ENCODE peak calls at places on chromosomes 16 and 17, in nine cellular contexts. Z is prostate gland; D is colonic mucosa; K is CD8-positive, alpha-beta T cell; T is neural progenitor cell; U is tibial nerve; B is mesenchymal stem cell; O is CD4-positive, alpha-beta memory T cell; A is pancreas. P is an unnamed sample. For H3K4me1, the result is how much of the 10 kb centered on the place peaks cover.

GRCh38 chr17:39641119-39641496 is 4.2 kb downstream of the STARD3 start:
- DNase-seq in Z (no peak), D (no peak), K (no peak), T (no peak), U (no peak), B (no peak), O (no peak), A (no peak), P (no peak)

GRCh38 chr16:2949705-2950399 is 14.2 kb upstream of the KREMEN2 start:
- DNase-seq in Z (no peak), D (no peak), K (no peak), T (no peak), U (no peak), B (no peak), O (no peak), A (no peak), P (no peak)

GRCh38 chr17:78400581-78401240 is 22.3 kb downstream of the PGS1 start:
- DNase-seq in Z (no peak), D (no peak), K (no peak), T (no peak), U (no peak), B (no peak), O (no peak), A (no peak), P (no peak)

GRCh38 chr16:54847207-54847606 is 83.5 kb upstream of the IRX5 start:
- DNase-seq in Z (peak), D (no peak), K (no peak), T (no peak), U (no peak), B (no peak), O (no peak), A (no peak), P (no peak)

GRCh38 chr17:69961488-69962145 is 113.4 kb upstream of the KCNJ16 start:
- DNase-seq in Z (peak), D (no peak), K (no peak), T (peak), U (peak), B (no peak), O (no peak), A (peak), P (no peak)

GRCh38 chr17:14471052-14471451 is 170.2 kb downstream of the HS3ST3B1 start:
- DNase-seq in Z (no peak), D (no peak), K (no peak), T (no peak), U (no peak), B (peak), O (no peak), A (no peak), P (no peak)

GRCh38 chr16:19843371-19843770 is 41.3 kb downstream of the GPRC5B start:
- DNase-seq in Z (no peak), D (no peak), K (no peak), T (no peak), U (no peak), B (peak), O (no peak), A (no peak), P (no peak)

GRCh38 chr16:66266436-66267286 is 99.8 kb upstream of the CDH5 start:
- DNase-seq in Z (no peak), D (no peak), K (no peak), T (peak), U (peak), B (peak), O (no peak), A (no peak), P (peak)

GRCh38 chr16:89009343-89010209 is 32.6 kb upstream of the CBFA2T3 start:
- DNase-seq in Z (no peak), D (no peak), K (peak), T (peak), U (no peak), B (peak), O (peak), A (peak), P (peak)

GRCh38 chr17:50514936-50515702 is 6.9 kb downstream of the MYCBPAP start:
- DNase-seq in Z (peak), D (no peak), K (no peak), T (peak), U (peak), B (no peak), O (no peak), A (no peak), P (no peak)

DNA sequence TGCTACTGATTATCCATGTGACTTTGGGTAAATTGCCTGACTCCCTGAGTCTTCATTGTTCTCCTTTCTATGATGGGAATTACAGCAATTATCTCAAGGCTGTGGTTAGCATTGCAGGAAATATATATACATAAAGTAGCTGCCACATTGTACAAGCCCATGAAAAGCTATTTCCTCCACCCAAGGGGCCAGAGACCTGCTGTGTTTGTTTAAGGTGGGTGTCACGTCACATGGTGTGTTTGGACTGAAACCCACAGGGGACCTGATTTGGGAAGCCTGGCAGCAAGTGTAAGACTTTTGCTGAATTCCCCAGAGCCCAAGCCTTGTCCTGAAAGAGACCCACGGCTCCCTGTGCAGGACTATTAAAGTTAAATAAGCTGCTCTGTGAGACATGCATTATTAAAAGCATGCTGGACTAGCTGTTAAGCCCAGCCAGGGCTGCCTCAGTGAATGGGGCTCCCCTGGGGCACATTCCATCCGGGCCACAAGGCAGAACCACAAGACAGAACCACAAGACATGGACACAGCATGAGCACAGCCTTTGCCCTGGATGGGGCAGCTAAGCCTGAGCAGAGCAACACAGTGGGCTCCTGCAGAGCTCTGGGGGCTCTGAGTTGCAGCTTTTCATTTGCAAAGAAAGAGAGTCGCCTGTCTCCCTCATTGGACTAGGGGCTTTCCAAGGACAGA is 148.9 kb downstream of the SPACA3 start:
- DNase-seq in Z (no peak), D (no peak), K (no peak), T (peak), U (no peak), B (no peak), O (no peak), A (no peak), P (no peak)
- H3K27ac ChIP-seq in Z (no peak), D (no peak), K (no peak), T (peak), U (no peak), B (no peak), O (no peak), A (no peak), P (no peak)

GRCh38 chr16:31875112-31875803 is 1.7 kb downstream of the ZNF267 start:
- DNase-seq in Z (no peak), D (no peak), K (no peak), T (no peak), U (no peak), B (peak), O (no peak), A (no peak), P (no peak)
- H3K4me3 ChIP-seq in Z (peak), D (peak), K (peak), T (peak), U (peak), B (no peak), O (peak), A (no peak), P (peak)

GRCh38 chr17:52024296-52024870 is 134.1 kb downstream of the CA10 start:
- DNase-seq in Z (no peak), D (no peak), K (no peak), T (no peak), U (no peak), B (no peak), O (no peak), A (no peak), P (no peak)
- H3K4me1 ChIP-seq in Z (under half), D (under half), K (under half), T (under half), U (under half), B (under half), O (under half), A (under half), P (under half)

GRCh38 chr17:65678534-65678933 is 117.1 kb upstream of the AXIN2 start:
- DNase-seq in Z (no peak), D (no peak), K (no peak), T (no peak), U (no peak), B (no peak), O (no peak), A (no peak), P (no peak)
- H3K27ac ChIP-seq in Z (no peak), D (no peak), K (no peak), T (no peak), U (no peak), B (no peak), O (no peak), A (no peak), P (peak)